ENCODE peak calls at places on chromosomes 4 and X, in five cellular contexts. One of them, this sample, is unnamed.

GRCh38 chr4:28690890-28691289 is 1830.2 kb downstream of the STIM2 start:
- DNase-seq in heart left ventricle: no peak
- DNase-seq in Peyer's patch: no peak
- DNase-seq in stomach: no peak
- DNase-seq in PC-3: no peak
- DNase-seq in this sample: no peak

GRCh38 chr4:47274931-47275330 is 188.6 kb downstream of the COMMD8 start:
- DNase-seq in stomach: no peak
- DNase-seq in heart left ventricle: no peak
- DNase-seq in PC-3: no peak
- DNase-seq in Peyer's patch: no peak
- DNase-seq in this sample: no peak

GRCh38 chrX:3532571-3532970 is 180.9 kb downstream of the PRKX start:
- DNase-seq in stomach: no peak
- DNase-seq in Peyer's patch: no peak
- DNase-seq in heart left ventricle: no peak
- DNase-seq in PC-3: no peak
- DNase-seq in this sample: no peak

GRCh38 chr4:7254736-7255487 is 62.6 kb downstream of the SORCS2 start:
- DNase-seq in stomach: no peak
- DNase-seq in Peyer's patch: no peak
- DNase-seq in heart left ventricle: peak
- DNase-seq in PC-3: no peak
- DNase-seq in this sample: no peak

GRCh38 chrX:153651540-153652079 is 4.6 kb downstream of the DUSP9 start:
- DNase-seq in Peyer's patch: peak
- DNase-seq in PC-3: peak
- DNase-seq in stomach: no peak
- DNase-seq in heart left ventricle: no peak
- DNase-seq in this sample: no peak

GRCh38 chr4:37535872-37536271 is 150.3 kb downstream of the RELL1 start:
- DNase-seq in Peyer's patch: no peak
- DNase-seq in stomach: no peak
- DNase-seq in heart left ventricle: no peak
- DNase-seq in PC-3: peak
- DNase-seq in this sample: no peak

GRCh38 chr4:160180206-160180605 is 1077.3 kb downstream of the RAPGEF2 start:
- DNase-seq in stomach: no peak
- DNase-seq in heart left ventricle: no peak
- DNase-seq in Peyer's patch: no peak
- DNase-seq in PC-3: peak
- DNase-seq in this sample: no peak

GRCh38 chr4:185559913-185560281 is 24.6 kb upstream of the PDLIM3 start:
- DNase-seq in stomach: peak
- DNase-seq in PC-3: peak
- DNase-seq in Peyer's patch: no peak
- DNase-seq in heart left ventricle: no peak
- DNase-seq in this sample: no peak

GRCh38 chr4:65510976-65511375 is 159.3 kb downstream of the EPHA5 start:
- DNase-seq in Peyer's patch: no peak
- DNase-seq in heart left ventricle: no peak
- DNase-seq in PC-3: peak
- DNase-seq in stomach: no peak
- DNase-seq in this sample: no peak

GRCh38 chrX:131330735-131331134 is 41.6 kb upstream of the IGSF1 start:
- DNase-seq in heart left ventricle: no peak
- DNase-seq in PC-3: no peak
- DNase-seq in stomach: no peak
- DNase-seq in Peyer's patch: no peak
- DNase-seq in this sample: no peak

GRCh38 chrX:92249125-92249524 is 469.9 kb downstream of the PCDH11X start:
- DNase-seq in PC-3: peak
- DNase-seq in Peyer's patch: no peak
- DNase-seq in stomach: no peak
- DNase-seq in heart left ventricle: no peak
- DNase-seq in this sample: no peak

GRCh38 chrX:46803140-46803539 is 33.7 kb upstream of the RP2 start:
- DNase-seq in PC-3: peak
- DNase-seq in stomach: no peak
- DNase-seq in Peyer's patch: no peak
- DNase-seq in heart left ventricle: no peak
- DNase-seq in this sample: no peak
- TF ChIP-seq CTCF in PC-3: peak
- TF ChIP-seq CTCF in stomach: no peak
- TF ChIP-seq CTCF in Peyer's patch: no peak
- TF ChIP-seq CTCF in heart left ventricle: no peak
- TF ChIP-seq CTCF in this sample: no peak

GRCh38 chrX:109889289-109890006 is 113.5 kb upstream of the TMEM164 start:
- DNase-seq in PC-3: peak
- DNase-seq in Peyer's patch: no peak
- DNase-seq in heart left ventricle: no peak
- DNase-seq in stomach: no peak
- DNase-seq in this sample: no peak
- TF ChIP-seq CTCF in PC-3: peak
- TF ChIP-seq CTCF in Peyer's patch: no peak
- TF ChIP-seq CTCF in heart left ventricle: no peak
- TF ChIP-seq CTCF in stomach: no peak
- TF ChIP-seq CTCF in this sample: no peak

GRCh38 chrX:150363561-150364346 is 637 bp downstream of the MAMLD1 start:
- DNase-seq in Peyer's patch: no peak
- DNase-seq in heart left ventricle: peak
- DNase-seq in PC-3: peak
- DNase-seq in stomach: no peak
- DNase-seq in this sample: peak
- TF ChIP-seq CTCF in Peyer's patch: no peak
- TF ChIP-seq CTCF in heart left ventricle: no peak
- TF ChIP-seq CTCF in PC-3: no peak
- TF ChIP-seq CTCF in stomach: no peak
- TF ChIP-seq CTCF in this sample: no peak

GRCh38 chrX:68490644-68491043 is 8.2 kb upstream of the YIPF6 start:
- DNase-seq in stomach: no peak
- DNase-seq in heart left ventricle: no peak
- DNase-seq in PC-3: peak
- DNase-seq in Peyer's patch: no peak
- DNase-seq in this sample: no peak
- TF ChIP-seq CTCF in stomach: no peak
- TF ChIP-seq CTCF in heart left ventricle: no peak
- TF ChIP-seq CTCF in PC-3: peak
- TF ChIP-seq CTCF in Peyer's patch: no peak
- TF ChIP-seq CTCF in this sample: no peak

DNA sequence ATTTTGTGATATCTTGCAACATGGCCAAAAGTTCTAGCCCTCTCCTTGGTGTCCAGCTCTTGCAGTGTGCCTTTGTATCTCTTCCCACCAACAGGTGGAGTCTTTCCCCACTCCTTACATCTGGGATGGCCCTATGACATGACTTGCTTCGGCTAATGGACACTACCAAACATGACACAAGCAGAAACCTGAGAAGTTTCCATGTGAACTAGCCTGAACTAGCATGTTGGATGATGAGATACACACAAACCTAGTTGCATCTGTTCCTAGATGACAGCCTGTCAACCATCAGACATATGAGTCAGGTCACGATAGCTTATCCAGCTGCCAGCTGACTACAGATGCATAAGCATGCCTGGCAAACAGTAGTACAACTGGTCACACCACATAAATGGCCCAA is 207.5 kb upstream of the FTHL17 start:
- DNase-seq in heart left ventricle: no peak
- DNase-seq in stomach: no peak
- DNase-seq in PC-3: peak
- DNase-seq in Peyer's patch: no peak
- DNase-seq in this sample: no peak
- TF ChIP-seq CTCF in heart left ventricle: peak
- TF ChIP-seq CTCF in stomach: no peak
- TF ChIP-seq CTCF in PC-3: peak
- TF ChIP-seq CTCF in Peyer's patch: no peak
- TF ChIP-seq CTCF in this sample: no peak

GRCh38 chrX:120453985-120454384 is 15.1 kb downstream of the LAMP2 start:
- DNase-seq in PC-3: peak
- DNase-seq in Peyer's patch: no peak
- DNase-seq in heart left ventricle: no peak
- DNase-seq in stomach: no peak
- DNase-seq in this sample: no peak

GRCh38 chrX:120452131-120452530 is 17.0 kb downstream of the LAMP2 start:
- DNase-seq in PC-3: peak
- DNase-seq in heart left ventricle: no peak
- DNase-seq in Peyer's patch: no peak
- DNase-seq in stomach: no peak
- DNase-seq in this sample: no peak

GRCh38 chrX:120446503-120446902 is 22.6 kb downstream of the LAMP2 start:
- DNase-seq in heart left ventricle: no peak
- DNase-seq in PC-3: peak
- DNase-seq in stomach: no peak
- DNase-seq in Peyer's patch: no peak
- DNase-seq in this sample: no peak

DNA sequence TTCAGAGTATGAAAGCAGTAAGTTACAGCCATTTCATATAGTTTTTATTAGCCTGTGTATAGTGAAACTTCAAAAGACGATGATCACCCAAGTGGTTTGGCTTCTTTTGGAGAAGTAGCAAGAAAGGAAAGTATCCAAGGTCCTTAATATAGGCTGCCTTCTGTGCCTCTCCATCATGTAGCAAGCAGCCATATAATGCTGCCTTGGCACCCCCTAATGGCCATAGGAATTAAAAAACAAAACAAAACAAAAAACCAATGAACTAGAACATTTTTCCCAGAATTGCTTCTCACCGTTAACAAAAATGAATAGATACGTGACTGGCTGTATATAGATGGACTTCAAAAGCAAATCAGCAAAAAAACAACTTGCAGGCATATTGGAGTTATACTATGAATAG is 18.9 kb downstream of the LAMP2 start:
- DNase-seq in Peyer's patch: no peak
- DNase-seq in stomach: no peak
- DNase-seq in heart left ventricle: no peak
- DNase-seq in PC-3: peak
- DNase-seq in this sample: no peak
- TF ChIP-seq CTCF in Peyer's patch: no peak
- TF ChIP-seq CTCF in stomach: no peak
- TF ChIP-seq CTCF in heart left ventricle: peak
- TF ChIP-seq CTCF in PC-3: peak
- TF ChIP-seq CTCF in this sample: no peak

GRCh38 chrX:145825896-145826295 is 8.3 kb downstream of the SLITRK2 start:
- DNase-seq in PC-3: peak
- DNase-seq in stomach: no peak
- DNase-seq in Peyer's patch: no peak
- DNase-seq in heart left ventricle: no peak
- DNase-seq in this sample: no peak
- TF ChIP-seq CTCF in PC-3: peak
- TF ChIP-seq CTCF in stomach: no peak
- TF ChIP-seq CTCF in Peyer's patch: no peak
- TF ChIP-seq CTCF in heart left ventricle: no peak
- TF ChIP-seq CTCF in this sample: no peak

GRCh38 chrX:129347291-129347690 is 176.0 kb downstream of the SMARCA1 start:
- DNase-seq in stomach: no peak
- DNase-seq in PC-3: no peak
- DNase-seq in Peyer's patch: no peak
- DNase-seq in heart left ventricle: no peak
- DNase-seq in this sample: no peak
- TF ChIP-seq CTCF in stomach: no peak
- TF ChIP-seq CTCF in PC-3: no peak
- TF ChIP-seq CTCF in Peyer's patch: no peak
- TF ChIP-seq CTCF in heart left ventricle: no peak
- TF ChIP-seq CTCF in this sample: no peak

This sample was measured in activated B cell treated with CpG ODN at 0.5 μM for 24 hours.